ENCODE peak calls at places on chromosomes 13 and 19, in eight cellular contexts. M, Z, L, P, T, W, B and Y are unnamed samples.

GRCh38 chr13:112092453-112092852 is 25.5 kb downstream of the SOX1 start:
- DNase-seq in W (peak; percentile 18), T (no peak), L (no peak), B (no peak), M (no peak), P (no peak), Z (no peak), Y (no peak)

GRCh38 chr19:13579388-13580060 is 73.2 kb upstream of the CACNA1A start:
- DNase-seq in L (no peak), W (no peak), B (no peak), M (peak; percentile 13), P (no peak), Z (no peak), T (no peak), Y (peak; percentile 80)

GRCh38 chr13:23656637-23657036 is 86.4 kb downstream of the TNFRSF19 start:
- DNase-seq in M (peak; percentile 53), B (no peak), T (no peak), Z (peak; percentile 93), W (no peak), P (no peak), L (no peak), Y (peak; percentile 33)

GRCh38 chr13:111449041-111449440 is 128.6 kb downstream of the TEX29 start:
- DNase-seq in L (no peak), B (no peak), P (no peak), Z (no peak), M (no peak), T (no peak), W (no peak), Y (no peak)

GRCh38 chr19:805600-806550 is 8.6 kb downstream of the PTBP1 start:
- DNase-seq in P (no peak), L (no peak), B (no peak), T (no peak), Z (no peak), W (no peak), M (no peak), Y (no peak)

GRCh38 chr13:72808917-72809500 is 27.1 kb downstream of the PIBF1 start:
- DNase-seq in B (no peak), P (peak; percentile 22), L (no peak), T (no peak), M (no peak), W (no peak), Z (peak; percentile 23), Y (peak; percentile 8)

GRCh38 chr13:48505597-48506091 is 27.2 kb downstream of the RCBTB2 start:
- DNase-seq in Z (peak; percentile 52), L (no peak), W (peak; percentile 63), M (no peak), P (peak; percentile 86), B (no peak), T (no peak), Y (peak; percentile 46)

GRCh38 chr19:495440-496332 is 600 bp upstream of the MADCAM1 start:
- DNase-seq in W (no peak), M (no peak), P (peak; percentile 57), B (peak; percentile 11), L (no peak), T (peak; percentile 86), Z (peak; percentile 20), Y (peak; percentile 62)

GRCh38 chr19:16285769-16286564 is 38.7 kb upstream of the KLF2 start:
- DNase-seq in M (no peak), B (peak; percentile 28), W (no peak), Z (no peak), T (no peak), P (peak; percentile 21), L (no peak), Y (no peak)

GRCh38 chr19:47589824-47590223 is 16.9 kb upstream of the ZNF541 start:
- DNase-seq in M (no peak), T (no peak), Z (no peak), P (no peak), L (no peak), W (no peak), B (no peak), Y (no peak)

GRCh38 chr19:8396185-8396562 is 6.0 kb downstream of the RAB11B start:
- DNase-seq in T (no peak), Z (no peak), W (no peak), P (no peak), B (no peak), L (no peak), M (no peak), Y (no peak)